ENCODE peak calls at places on chromosome 17, in seven cellular contexts. U is hypothalamus; P is CD4-positive, alpha-beta T cell; E is SK-N-MC; O is Peyer's patch; C is NCI-H1105; M is fibroblast of pulmonary artery. S is an unnamed sample.

GRCh38 chr17:8753976-8754440 is 4.3 kb downstream of the SPDYE4 start:
- DNase-seq in U (no peak), P (no peak), E (no peak), O (no peak), C (peak; percentile 33), M (peak; percentile 28), S (peak; percentile 31)

GRCh38 chr17:39208136-39208535 is 8.1 kb downstream of the RPL19 start:
- DNase-seq in U (no peak), P (no peak), E (no peak), O (no peak), C (no peak), M (no peak), S (no peak)

GRCh38 chr17:42531455-42532354 is 4.3 kb upstream of the NAGLU start:
- DNase-seq in U (no peak), P (no peak), E (no peak), O (peak; percentile 83), C (peak; percentile 27), M (peak; percentile 43), S (peak; percentile 47)

GRCh38 chr17:45309400-45309799 is 7.4 kb downstream of the MAP3K14 start:
- DNase-seq in U (no peak), P (no peak), E (no peak), O (no peak), C (no peak), M (no peak), S (no peak)

GRCh38 chr17:34989473-34989872 is 9.2 kb downstream of the LIG3 start:
- DNase-seq in U (no peak), P (no peak), E (no peak), O (no peak), C (no peak), M (no peak), S (no peak)

GRCh38 chr17:17253445-17253844 is 16.5 kb upstream of the FLCN start:
- DNase-seq in U (no peak), P (no peak), E (no peak), O (no peak), C (no peak), M (no peak), S (no peak)

GRCh38 chr17:29615492-29616299 is 7.0 kb downstream of the CORO6 start:
- DNase-seq in U (peak; percentile 74), P (peak; percentile 67), E (no peak), O (peak; percentile 89), C (peak; percentile 78), M (peak; percentile 82), S (peak; percentile 87)

GRCh38 chr17:37608369-37609169 is 649 bp downstream of the SYNRG start:
- DNase-seq in U (no peak), P (no peak), E (no peak), O (no peak), C (peak; percentile 30), M (peak; percentile 41), S (peak; percentile 40)

GRCh38 chr17:37483311-37484039 is 6.2 kb upstream of the DUSP14 start:
- DNase-seq in U (no peak), P (no peak), E (no peak), O (no peak), C (no peak), M (peak; percentile 89), S (peak; percentile 85)

GRCh38 chr17:7922499-7923289 is 6.6 kb upstream of the RNF227 start:
- DNase-seq in U (peak; percentile 65), P (peak; percentile 80), E (no peak), O (peak; percentile 87), C (peak; percentile 88), M (peak; percentile 84), S (peak; percentile 88)

GRCh38 chr17:10094806-10095205 is 103.6 kb downstream of the GAS7 start:
- DNase-seq in U (no peak), P (no peak), E (no peak), O (no peak), C (no peak), M (peak; percentile 28), S (no peak)

GRCh38 chr17:77963441-77963840 is 4.9 kb downstream of the TNRC6C start:
- DNase-seq in U (peak; percentile 35), P (peak; percentile 68), E (peak; percentile 37), O (no peak), C (peak; percentile 28), M (peak; percentile 91), S (peak; percentile 94)

GRCh38 chr17:75010683-75011406 is 1.6 kb upstream of the MRPL58 start:
- DNase-seq in U (no peak), P (no peak), E (no peak), O (peak; percentile 59), C (no peak), M (peak; percentile 42), S (peak; percentile 48)

GRCh38 chr17:82243648-82244412 is 15.0 kb downstream of the SLC16A3 start:
- DNase-seq in U (no peak), P (peak; percentile 6), E (no peak), O (no peak), C (no peak), M (no peak), S (peak; percentile 25)

GRCh38 chr17:40458001-40458791 is 14.9 kb downstream of the IGFBP4 start:
- DNase-seq in U (no peak), P (no peak), E (no peak), O (no peak), C (no peak), M (peak; percentile 85), S (peak; percentile 77)

GRCh38 chr17:888998-889401 is 90.6 kb downstream of the NXN start:
- DNase-seq in U (no peak), P (no peak), E (no peak), O (no peak), C (no peak), M (no peak), S (no peak)

GRCh38 chr17:17535957-17536356 is 39.8 kb upstream of the RASD1 start:
- DNase-seq in U (peak; percentile 26), P (no peak), E (no peak), O (no peak), C (no peak), M (peak; percentile 21), S (peak; percentile 42)

GRCh38 chr17:16419074-16419928 is 3.9 kb downstream of the TRPV2 start:
- DNase-seq in U (no peak), P (no peak), E (no peak), O (no peak), C (no peak), M (peak; percentile 77), S (peak; percentile 73)

GRCh38 chr17:28478940-28479615 is 5.6 kb downstream of the SLC13A2 start:
- DNase-seq in U (no peak), P (no peak), E (no peak), O (no peak), C (no peak), M (no peak), S (no peak)

GRCh38 chr17:71472809-71473789 is 647.7 kb upstream of the SOX9 start:
- DNase-seq in U (no peak), P (no peak), E (peak; percentile 2), O (no peak), C (peak; percentile 14), M (peak; percentile 76), S (peak; percentile 68)

GRCh38 chr17:43936434-43936833 is 5.8 kb downstream of the PPY start:
- DNase-seq in U (no peak), P (no peak), E (no peak), O (no peak), C (no peak), M (no peak), S (peak; percentile 57)